ENCODE peak calls at places on chromosomes 7 and 10, in nine cellular contexts. V is HFF-Myc, X is glutamatergic neuron, L is A549, H is fibroblast of pulmonary artery, E is cardiac fibroblast, W is hepatocyte, T is mammary epithelial cell, D is Calu3. K is an unnamed sample.

GRCh38 chr10:13788701-13789447 is 202.1 kb downstream of the PRPF18 start:
- DNase-seq in D (no peak), L (no peak), X (peak; percentile 64), H (peak; percentile 74), V (no peak), W (no peak), E (peak; percentile 75), T (no peak), K (no peak)

GRCh38 chr10:109149666-109150350 is 773.5 kb downstream of the XPNPEP1 start:
- DNase-seq in X (no peak), H (no peak), D (no peak), L (no peak), E (no peak), W (no peak), T (no peak), V (no peak), K (no peak)

GRCh38 chr10:110803239-110803593 is 68.5 kb upstream of the PDCD4 start:
- DNase-seq in L (no peak), T (no peak), H (no peak), E (no peak), V (no peak), D (no peak), W (no peak), X (no peak), K (no peak)

GRCh38 chr7:16422917-16423316 is 1.6 kb upstream of the CRPPA start:
- DNase-seq in V (no peak), L (peak; percentile 14), T (no peak), H (no peak), D (no peak), W (no peak), E (no peak), X (no peak), K (no peak)

GRCh38 chr10:71379118-71379781 is 17.5 kb upstream of the CDH23 start:
- DNase-seq in X (no peak), D (no peak), H (no peak), V (no peak), L (no peak), T (no peak), W (no peak), E (no peak), K (no peak)

GRCh38 chr10:130747946-130748345 is 563.6 kb downstream of the TCERG1L start:
- DNase-seq in X (no peak), T (no peak), W (no peak), H (no peak), D (no peak), L (no peak), V (no peak), E (no peak), K (no peak)

GRCh38 chr7:134832367-134832766 is 52.9 kb downstream of the CALD1 start:
- DNase-seq in X (no peak), V (no peak), E (no peak), D (no peak), W (no peak), L (no peak), H (no peak), T (no peak), K (no peak)

GRCh38 chr7:112898432-112899290 is 108.5 kb upstream of the TMEM168 start:
- DNase-seq in H (peak; percentile 87), D (peak; percentile 66), L (peak; percentile 70), T (peak; percentile 62), W (peak; percentile 73), V (peak; percentile 65), E (peak; percentile 85), X (peak; percentile 59), K (peak; percentile 38)

GRCh38 chr10:85861513-85862197 is 504.9 kb downstream of the GRID1 start:
- DNase-seq in L (no peak), D (no peak), T (no peak), W (no peak), X (no peak), H (no peak), V (no peak), E (no peak), K (no peak)

GRCh38 chr10:112461029-112461887 is 14.2 kb downstream of the VTI1A start:
- DNase-seq in H (peak; percentile 84), V (no peak), E (peak; percentile 96), W (no peak), D (no peak), L (peak; percentile 48), T (peak; percentile 87), X (no peak), K (peak; percentile 27)

GRCh38 chr7:112163021-112163310 is 43.2 kb downstream of the DOCK4 start:
- DNase-seq in W (no peak), V (no peak), H (no peak), E (no peak), D (no peak), X (no peak), L (no peak), T (no peak), K (no peak)

GRCh38 chr7:139034855-139035587 is 821 bp downstream of the ZC3HAV1L start:
- DNase-seq in W (peak; percentile 49), D (peak; percentile 45), T (peak; percentile 25), H (peak; percentile 22), L (peak; percentile 58), V (no peak), X (peak; percentile 20), E (peak; percentile 36), K (no peak)

GRCh38 chr10:87763086-87763861 is 54.8 kb downstream of the ATAD1 start:
- DNase-seq in E (no peak), D (no peak), W (no peak), H (no peak), V (no peak), X (no peak), L (no peak), T (no peak), K (no peak)

GRCh38 chr7:116075351-116076145 is 45.0 kb upstream of the TFEC start:
- DNase-seq in L (peak; percentile 6), X (no peak), D (no peak), T (peak; percentile 57), V (no peak), W (no peak), H (no peak), E (no peak), K (no peak)

GRCh38 chr7:7707756-7708310 is 10.6 kb downstream of the RPA3 start:
- DNase-seq in D (no peak), X (no peak), E (peak; percentile 61), H (peak; percentile 29), V (no peak), L (no peak), T (peak; percentile 8), W (peak; percentile 31), K (no peak)

GRCh38 chr7:85186083-85186520 is 754 bp downstream of the SEMA3D start:
- DNase-seq in T (peak; percentile 60), W (peak; percentile 78), V (peak; percentile 40), D (peak; percentile 18), X (peak; percentile 51), L (peak; percentile 30), E (peak; percentile 65), H (peak; percentile 59), K (no peak)

GRCh38 chr10:23099816-23100215 is 4.4 kb downstream of the MSRB2 start:
- DNase-seq in L (no peak), D (no peak), V (no peak), W (peak; percentile 64), H (peak; percentile 33), T (peak; percentile 42), X (no peak), E (peak; percentile 57), K (no peak)

GRCh38 chr10:102815790-102816549 is 21.2 kb downstream of the CYP17A1 start:
- DNase-seq in H (peak; percentile 98), X (no peak), W (no peak), L (no peak), V (peak; percentile 52), E (peak; percentile 98), T (no peak), D (no peak), K (peak; percentile 64)

GRCh38 chr7:132075573-132075972 is 500.7 kb downstream of the PLXNA4 start:
- DNase-seq in W (no peak), V (no peak), H (no peak), L (no peak), T (no peak), D (no peak), E (no peak), X (no peak), K (no peak)

GRCh38 chr10:73883553-73883952 is 9.2 kb upstream of the CAMK2G start:
- DNase-seq in H (no peak), W (no peak), E (no peak), X (no peak), T (no peak), V (no peak), D (no peak), L (peak; percentile 50), K (no peak)

GRCh38 chr10:89476150-89476549 is 59.2 kb downstream of the SLC16A12 start:
- DNase-seq in E (no peak), T (no peak), W (no peak), V (no peak), H (no peak), X (no peak), D (no peak), L (no peak), K (no peak)

GRCh38 chr10:133224861-133225366 is 5.1 kb upstream of the UTF1 start:
- DNase-seq in D (no peak), W (no peak), T (no peak), X (no peak), E (peak; percentile 25), V (no peak), H (peak; percentile 69), L (no peak), K (no peak)

GRCh38 chr7:133139350-133139749 is 57.5 kb upstream of the CHCHD3 start:
- DNase-seq in T (peak; percentile 25), D (peak; percentile 4), H (peak; percentile 73), L (peak; percentile 50), W (peak; percentile 62), E (peak; percentile 55), V (peak; percentile 37), X (peak; percentile 25), K (no peak)
- TF ChIP-seq CTCF in T (peak; percentile 41), D (no peak), H (peak; percentile 38), L (no peak), W (peak; percentile 39), E (peak; percentile 35), V (peak; percentile 31), X (peak; percentile 32), K (no peak)

DNA sequence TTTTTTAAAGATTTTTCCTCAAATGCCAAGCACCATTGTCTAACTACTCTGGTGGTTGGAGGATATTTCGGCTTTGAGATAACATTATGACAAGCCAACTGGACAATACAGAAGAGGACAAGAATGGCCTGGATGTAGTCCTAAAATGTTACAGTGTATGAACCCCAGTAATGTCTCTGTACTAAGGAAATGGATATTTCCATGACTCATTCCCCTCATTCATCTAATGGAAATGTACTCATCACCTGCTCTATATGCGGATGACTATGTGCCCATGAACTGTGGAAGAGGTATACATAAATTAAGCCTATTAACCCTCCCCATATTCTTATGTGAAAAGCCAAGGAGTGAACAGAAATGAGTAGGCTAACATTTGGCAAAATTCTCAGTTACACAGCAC is 207.9 kb downstream of the CACNA2D1 start:
- DNase-seq in D (no peak), X (no peak), H (peak; percentile 41), T (peak; percentile 40), V (no peak), W (no peak), L (no peak), E (peak; percentile 64), K (no peak)
- TF ChIP-seq CTCF in D (no peak), X (no peak), H (no peak), T (no peak), V (no peak), W (no peak), L (no peak), E (no peak), K (no peak)

GRCh38 chr7:44218418-44219201 is 17.8 kb downstream of the YKT6 start:
- DNase-seq in E (no peak), V (no peak), X (peak; percentile 81), T (no peak), D (no peak), H (peak; percentile 25), L (no peak), W (no peak), K (no peak)
- TF ChIP-seq CTCF in E (no peak), V (peak; percentile 26), X (no peak), T (no peak), D (no peak), H (no peak), L (no peak), W (no peak), K (no peak)

GRCh38 chr10:43372751-43373445 is 1.5 kb downstream of the FXYD4 start:
- DNase-seq in H (no peak), T (no peak), L (no peak), V (no peak), D (no peak), W (no peak), E (no peak), X (no peak), K (no peak)
- TF ChIP-seq CTCF in H (no peak), T (no peak), L (no peak), V (no peak), D (no peak), W (no peak), E (no peak), X (no peak), K (no peak)

K was measured in AG09319.